ENCODE peak calls at places on chromosomes 16 and 17, in five cellular contexts. T, Y, L, D and K are unnamed samples.

GRCh38 chr17:70320642-70321345 is 151.5 kb downstream of the KCNJ2 start:
- DNase-seq in T (no peak), L (no peak), D (peak; percentile 32), Y (no peak), K (no peak)

GRCh38 chr16:51449441-51449840 is 298.4 kb upstream of the SALL1 start:
- DNase-seq in Y (no peak), D (no peak), T (no peak), L (no peak), K (no peak)

GRCh38 chr17:50363217-50364060 is 9.5 kb downstream of the MRPL27 start:
- DNase-seq in Y (no peak), L (no peak), D (peak; percentile 43), T (no peak), K (no peak)

GRCh38 chr17:59668816-59669215 is 38.4 kb downstream of the PTRH2 start:
- DNase-seq in D (peak; percentile 14), Y (no peak), L (no peak), T (no peak), K (no peak)

GRCh38 chr17:61469949-61470348 is 17.7 kb downstream of the TBX4 start:
- DNase-seq in L (no peak), T (no peak), D (no peak), Y (no peak), K (no peak)

GRCh38 chr16:81658373-81658772 is 120.7 kb upstream of the PLCG2 start:
- DNase-seq in Y (no peak), D (no peak), L (no peak), T (no peak), K (no peak)

GRCh38 chr16:12539185-12539929 is 264.3 kb downstream of the CPPED1 start:
- DNase-seq in T (no peak), D (peak; percentile 27), L (no peak), Y (no peak), K (peak; percentile 69)

GRCh38 chr16:48361012-48361411 is 24.2 kb downstream of the SIAH1 start:
- DNase-seq in D (no peak), Y (no peak), T (no peak), L (no peak), K (no peak)

GRCh38 chr17:45246338-45246737 is 15.6 kb downstream of the SPATA32 start:
- DNase-seq in L (no peak), D (no peak), T (no peak), Y (no peak), K (no peak)

GRCh38 chr16:83296505-83296904 is 511.3 kb upstream of the HSBP1 start:
- DNase-seq in D (no peak), L (no peak), T (no peak), Y (no peak), K (no peak)

GRCh38 chr16:23940111-23940510 is 104.3 kb downstream of the PRKCB start:
- DNase-seq in L (no peak), D (no peak), Y (no peak), T (no peak), K (no peak)

GRCh38 chr16:29809850-29810698 is 1.9 kb upstream of the PRRT2 start:
- DNase-seq in D (peak; percentile 74), L (no peak), T (no peak), Y (no peak), K (peak; percentile 27)

GRCh38 chr17:13671771-13672170 is 70.0 kb upstream of the HS3ST3A1 start:
- DNase-seq in T (no peak), D (no peak), L (no peak), Y (no peak), K (no peak)

GRCh38 chr17:69103557-69104233 is 38.0 kb downstream of the ABCA6 start:
- DNase-seq in D (no peak), T (no peak), L (no peak), Y (no peak), K (no peak)

GRCh38 chr17:44607836-44608690 is 48.2 kb upstream of the MEIOC start:
- DNase-seq in L (no peak), Y (no peak), D (no peak), T (no peak), K (peak; percentile 77)